ENCODE peak calls at places on chromosomes 5 and 9, in seven cellular contexts. One of them, this sample, is unnamed.
A peak's percentile ranks its signal among the peaks of the same experiment; 100 is the strongest.

GRCh38 chr9:88976186-88976887 is 14.9 kb upstream of the S1PR3 start:
- DNase-seq in GM10248: no peak
- DNase-seq in heart right ventricle: no peak
- DNase-seq in fibroblast of lung: no peak
- DNase-seq in glutamatergic neuron: no peak
- DNase-seq in nephron progenitor cell: no peak
- DNase-seq in progenitor cell of endocrine pancreas: no peak
- DNase-seq in this sample: peak; percentile 60

GRCh38 chr5:175778951-175779475 is 92.4 kb upstream of the CPLX2 start:
- DNase-seq in GM10248: no peak
- DNase-seq in heart right ventricle: peak; percentile 55
- DNase-seq in fibroblast of lung: no peak
- DNase-seq in glutamatergic neuron: no peak
- DNase-seq in nephron progenitor cell: no peak
- DNase-seq in progenitor cell of endocrine pancreas: no peak
- DNase-seq in this sample: no peak

GRCh38 chr9:97891736-97892135 is 30.6 kb downstream of the TRMO start:
- DNase-seq in GM10248: no peak
- DNase-seq in heart right ventricle: no peak
- DNase-seq in fibroblast of lung: no peak
- DNase-seq in glutamatergic neuron: no peak
- DNase-seq in nephron progenitor cell: no peak
- DNase-seq in progenitor cell of endocrine pancreas: no peak
- DNase-seq in this sample: no peak

GRCh38 chr9:136572596-136573313 is 26.9 kb upstream of the NOTCH1 start:
- DNase-seq in GM10248: no peak
- DNase-seq in heart right ventricle: no peak
- DNase-seq in fibroblast of lung: no peak
- DNase-seq in glutamatergic neuron: no peak
- DNase-seq in nephron progenitor cell: no peak
- DNase-seq in progenitor cell of endocrine pancreas: no peak
- DNase-seq in this sample: no peak

GRCh38 chr9:34501889-34502425 is 20.8 kb downstream of the ENHO start:
- DNase-seq in GM10248: no peak
- DNase-seq in heart right ventricle: peak; percentile 64
- DNase-seq in fibroblast of lung: peak; percentile 64
- DNase-seq in glutamatergic neuron: no peak
- DNase-seq in nephron progenitor cell: no peak
- DNase-seq in progenitor cell of endocrine pancreas: no peak
- DNase-seq in this sample: no peak

GRCh38 chr5:1420211-1421195 is 24.7 kb downstream of the SLC6A3 start:
- DNase-seq in GM10248: no peak
- DNase-seq in heart right ventricle: no peak
- DNase-seq in fibroblast of lung: no peak
- DNase-seq in glutamatergic neuron: no peak
- DNase-seq in nephron progenitor cell: no peak
- DNase-seq in progenitor cell of endocrine pancreas: no peak
- DNase-seq in this sample: no peak

GRCh38 chr9:93531374-93531773 is 45.0 kb upstream of the PHF2 start:
- DNase-seq in GM10248: no peak
- DNase-seq in heart right ventricle: no peak
- DNase-seq in fibroblast of lung: no peak
- DNase-seq in glutamatergic neuron: no peak
- DNase-seq in nephron progenitor cell: no peak
- DNase-seq in progenitor cell of endocrine pancreas: no peak
- DNase-seq in this sample: no peak

GRCh38 chr9:77495834-77496671 is 152.1 kb downstream of the GNA14 start:
- DNase-seq in GM10248: no peak
- DNase-seq in heart right ventricle: no peak
- DNase-seq in fibroblast of lung: peak; percentile 23
- DNase-seq in glutamatergic neuron: no peak
- DNase-seq in nephron progenitor cell: no peak
- DNase-seq in progenitor cell of endocrine pancreas: no peak
- DNase-seq in this sample: no peak

GRCh38 chr9:22107202-22107601 is 98.1 kb upstream of the CDKN2B start:
- DNase-seq in GM10248: no peak
- DNase-seq in heart right ventricle: no peak
- DNase-seq in fibroblast of lung: no peak
- DNase-seq in glutamatergic neuron: no peak
- DNase-seq in nephron progenitor cell: no peak
- DNase-seq in progenitor cell of endocrine pancreas: no peak
- DNase-seq in this sample: no peak

DNA sequence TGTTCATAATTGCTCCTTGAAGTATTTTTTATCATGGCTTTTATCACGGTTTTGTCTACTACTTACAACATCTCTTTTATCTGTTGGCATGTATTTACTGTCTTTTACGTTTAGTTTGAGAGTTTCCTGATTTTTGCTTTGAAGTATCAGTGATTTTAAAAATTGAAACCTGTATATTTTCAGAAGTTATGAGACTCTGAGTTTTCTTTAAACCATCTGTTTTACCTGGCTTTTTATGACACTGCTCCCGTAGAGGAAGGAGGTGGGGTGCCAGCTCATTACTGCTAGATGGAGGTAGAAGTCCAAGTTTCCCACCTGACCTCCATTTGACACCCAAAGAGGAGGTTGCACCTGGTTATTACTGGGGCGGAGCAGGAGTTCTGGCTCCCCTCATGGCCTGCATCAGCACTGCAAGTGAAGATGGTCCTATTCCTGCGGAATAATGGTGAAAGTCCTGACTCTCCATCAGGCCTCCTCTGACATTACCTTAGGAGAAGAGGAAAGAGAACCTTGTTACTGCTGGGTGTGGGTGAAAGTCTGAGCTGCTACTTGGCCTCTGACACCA is 10.0 kb upstream of the ZNF131 start:
- DNase-seq in GM10248: no peak
- DNase-seq in heart right ventricle: no peak
- DNase-seq in fibroblast of lung: no peak
- DNase-seq in glutamatergic neuron: peak; percentile 22
- DNase-seq in nephron progenitor cell: peak; percentile 8
- DNase-seq in progenitor cell of endocrine pancreas: no peak
- DNase-seq in this sample: no peak
- TF ChIP-seq CTCF in GM10248: no peak
- TF ChIP-seq CTCF in heart right ventricle: no peak
- TF ChIP-seq CTCF in fibroblast of lung: no peak
- TF ChIP-seq CTCF in glutamatergic neuron: peak; percentile 36
- TF ChIP-seq CTCF in nephron progenitor cell: peak; percentile 32
- TF ChIP-seq CTCF in progenitor cell of endocrine pancreas: peak; percentile 51
- TF ChIP-seq CTCF in this sample: peak; percentile 25

GRCh38 chr5:156825688-156826087 is 24.4 kb upstream of the PPP1R2B start:
- DNase-seq in GM10248: no peak
- DNase-seq in heart right ventricle: no peak
- DNase-seq in fibroblast of lung: no peak
- DNase-seq in glutamatergic neuron: no peak
- DNase-seq in nephron progenitor cell: no peak
- DNase-seq in progenitor cell of endocrine pancreas: no peak
- DNase-seq in this sample: no peak

GRCh38 chr5:156824241-156824640 is 25.9 kb upstream of the PPP1R2B start:
- DNase-seq in GM10248: no peak
- DNase-seq in heart right ventricle: no peak
- DNase-seq in fibroblast of lung: no peak
- DNase-seq in glutamatergic neuron: no peak
- DNase-seq in nephron progenitor cell: no peak
- DNase-seq in progenitor cell of endocrine pancreas: no peak
- DNase-seq in this sample: no peak

GRCh38 chr5:156826150-156826549 is 23.9 kb upstream of the PPP1R2B start:
- DNase-seq in GM10248: peak; percentile 18
- DNase-seq in heart right ventricle: no peak
- DNase-seq in fibroblast of lung: no peak
- DNase-seq in glutamatergic neuron: no peak
- DNase-seq in nephron progenitor cell: no peak
- DNase-seq in progenitor cell of endocrine pancreas: no peak
- DNase-seq in this sample: no peak

GRCh38 chr5:156819967-156820581 is 30.0 kb upstream of the PPP1R2B start:
- DNase-seq in GM10248: no peak
- DNase-seq in heart right ventricle: no peak
- DNase-seq in fibroblast of lung: no peak
- DNase-seq in glutamatergic neuron: peak; percentile 26
- DNase-seq in nephron progenitor cell: no peak
- DNase-seq in progenitor cell of endocrine pancreas: no peak
- DNase-seq in this sample: no peak

DNA sequence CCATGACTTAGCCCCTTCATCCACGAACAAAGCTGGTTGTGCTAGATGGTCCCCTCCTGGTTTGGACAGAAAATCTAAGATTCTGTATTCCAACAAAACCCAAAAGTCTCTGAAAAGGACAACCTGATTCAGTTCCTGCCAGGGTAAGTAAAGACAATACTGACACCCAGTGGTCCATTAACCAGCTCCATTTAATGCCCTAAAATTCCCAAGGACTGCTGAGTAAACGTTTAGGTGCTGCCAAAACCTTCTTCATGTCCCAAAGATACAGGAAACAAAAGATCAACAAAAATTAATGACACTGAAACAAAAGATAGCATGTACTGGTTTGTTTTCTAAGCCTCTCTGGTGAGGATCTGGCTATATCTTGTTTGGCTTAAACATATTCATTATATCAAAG is 25.3 kb upstream of the PPP1R2B start:
- DNase-seq in GM10248: no peak
- DNase-seq in heart right ventricle: peak; percentile 27
- DNase-seq in fibroblast of lung: peak; percentile 53
- DNase-seq in glutamatergic neuron: no peak
- DNase-seq in nephron progenitor cell: no peak
- DNase-seq in progenitor cell of endocrine pancreas: no peak
- DNase-seq in this sample: no peak
- TF ChIP-seq CTCF in GM10248: peak; percentile 27
- TF ChIP-seq CTCF in heart right ventricle: peak; percentile 54
- TF ChIP-seq CTCF in fibroblast of lung: peak; percentile 54
- TF ChIP-seq CTCF in glutamatergic neuron: peak; percentile 30
- TF ChIP-seq CTCF in nephron progenitor cell: peak; percentile 49
- TF ChIP-seq CTCF in progenitor cell of endocrine pancreas: peak; percentile 67
- TF ChIP-seq CTCF in this sample: peak; percentile 75

GRCh38 chr5:172454355-172455086 is at the start of gene SH3PXD2B:
- DNase-seq in GM10248: peak; percentile 65
- DNase-seq in heart right ventricle: peak; percentile 66
- DNase-seq in fibroblast of lung: peak; percentile 77
- DNase-seq in glutamatergic neuron: peak; percentile 86
- DNase-seq in nephron progenitor cell: peak; percentile 81
- DNase-seq in progenitor cell of endocrine pancreas: peak; percentile 73
- DNase-seq in this sample: no peak

GRCh38 chr5:172451771-172452197 is 2.5 kb downstream of the SH3PXD2B start:
- DNase-seq in GM10248: no peak
- DNase-seq in heart right ventricle: no peak
- DNase-seq in fibroblast of lung: peak; percentile 86
- DNase-seq in glutamatergic neuron: no peak
- DNase-seq in nephron progenitor cell: no peak
- DNase-seq in progenitor cell of endocrine pancreas: no peak
- DNase-seq in this sample: no peak

GRCh38 chr5:172452398-172453205 is 1.7 kb downstream of the SH3PXD2B start:
- DNase-seq in GM10248: no peak
- DNase-seq in heart right ventricle: no peak
- DNase-seq in fibroblast of lung: peak; percentile 68
- DNase-seq in glutamatergic neuron: no peak
- DNase-seq in nephron progenitor cell: no peak
- DNase-seq in progenitor cell of endocrine pancreas: no peak
- DNase-seq in this sample: no peak

GRCh38 chr5:172453986-172454354 is 355 bp downstream of the SH3PXD2B start:
- DNase-seq in GM10248: no peak
- DNase-seq in heart right ventricle: peak; percentile 65
- DNase-seq in fibroblast of lung: peak; percentile 51
- DNase-seq in glutamatergic neuron: peak; percentile 72
- DNase-seq in nephron progenitor cell: peak; percentile 65
- DNase-seq in progenitor cell of endocrine pancreas: peak; percentile 49
- DNase-seq in this sample: no peak

DNA sequence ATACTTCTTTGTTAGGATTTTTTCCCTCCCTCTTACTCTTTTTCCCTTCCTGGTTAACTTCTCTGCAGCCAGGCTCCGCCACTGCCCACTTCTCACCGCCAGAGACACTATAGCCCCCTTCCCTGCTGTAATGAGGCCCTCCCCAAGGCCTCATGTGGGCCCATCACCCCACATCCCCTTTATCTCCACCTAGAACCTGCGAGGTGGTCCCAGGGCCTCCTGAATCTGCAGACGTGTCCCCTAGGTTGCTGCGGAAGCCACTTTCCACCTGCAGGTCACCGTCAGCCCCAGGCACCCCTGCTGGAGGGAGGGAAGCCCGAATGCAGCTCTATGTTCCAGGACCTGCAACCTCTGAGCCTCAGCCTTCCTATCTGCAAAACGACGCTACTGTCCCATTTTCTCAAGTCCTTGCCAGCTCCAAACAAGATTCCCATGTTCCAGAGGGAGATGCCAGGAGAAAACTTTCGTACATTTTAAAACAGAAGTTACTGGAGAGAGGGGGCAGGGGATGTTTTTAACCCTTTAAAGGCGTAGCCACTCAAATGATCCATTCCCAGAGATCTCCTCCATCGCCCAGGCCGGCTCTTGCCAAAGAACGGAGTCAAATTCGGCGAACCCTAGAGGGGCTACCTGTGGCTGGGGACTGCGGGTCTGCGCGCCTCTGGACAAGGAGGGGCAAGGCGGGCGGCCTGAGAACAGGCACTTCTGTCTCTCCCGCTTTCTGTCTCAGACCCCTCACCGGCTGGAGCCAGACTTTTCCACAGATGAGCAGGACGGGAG is 929 bp downstream of the SH3PXD2B start:
- DNase-seq in GM10248: no peak
- DNase-seq in heart right ventricle: no peak
- DNase-seq in fibroblast of lung: peak; percentile 73
- DNase-seq in glutamatergic neuron: peak; percentile 72
- DNase-seq in nephron progenitor cell: peak; percentile 65
- DNase-seq in progenitor cell of endocrine pancreas: peak; percentile 40
- DNase-seq in this sample: no peak
- TF ChIP-seq CTCF in GM10248: no peak
- TF ChIP-seq CTCF in heart right ventricle: peak; percentile 28
- TF ChIP-seq CTCF in fibroblast of lung: peak; percentile 54
- TF ChIP-seq CTCF in glutamatergic neuron: peak; percentile 58
- TF ChIP-seq CTCF in nephron progenitor cell: peak; percentile 67
- TF ChIP-seq CTCF in progenitor cell of endocrine pancreas: peak; percentile 70
- TF ChIP-seq CTCF in this sample: peak; percentile 74

GRCh38 chr5:121873409-121873808 is 21.7 kb downstream of the FTMT start:
- DNase-seq in GM10248: no peak
- DNase-seq in heart right ventricle: no peak
- DNase-seq in fibroblast of lung: no peak
- DNase-seq in glutamatergic neuron: no peak
- DNase-seq in nephron progenitor cell: no peak
- DNase-seq in progenitor cell of endocrine pancreas: no peak
- DNase-seq in this sample: no peak

GRCh38 chr5:121872846-121873245 is 21.2 kb downstream of the FTMT start:
- DNase-seq in GM10248: no peak
- DNase-seq in heart right ventricle: no peak
- DNase-seq in fibroblast of lung: no peak
- DNase-seq in glutamatergic neuron: no peak
- DNase-seq in nephron progenitor cell: no peak
- DNase-seq in progenitor cell of endocrine pancreas: no peak
- DNase-seq in this sample: no peak

GRCh38 chr5:121867403-121867802 is 15.7 kb downstream of the FTMT start:
- DNase-seq in GM10248: no peak
- DNase-seq in heart right ventricle: no peak
- DNase-seq in fibroblast of lung: no peak
- DNase-seq in glutamatergic neuron: no peak
- DNase-seq in nephron progenitor cell: no peak
- DNase-seq in progenitor cell of endocrine pancreas: no peak
- DNase-seq in this sample: no peak

DNA sequence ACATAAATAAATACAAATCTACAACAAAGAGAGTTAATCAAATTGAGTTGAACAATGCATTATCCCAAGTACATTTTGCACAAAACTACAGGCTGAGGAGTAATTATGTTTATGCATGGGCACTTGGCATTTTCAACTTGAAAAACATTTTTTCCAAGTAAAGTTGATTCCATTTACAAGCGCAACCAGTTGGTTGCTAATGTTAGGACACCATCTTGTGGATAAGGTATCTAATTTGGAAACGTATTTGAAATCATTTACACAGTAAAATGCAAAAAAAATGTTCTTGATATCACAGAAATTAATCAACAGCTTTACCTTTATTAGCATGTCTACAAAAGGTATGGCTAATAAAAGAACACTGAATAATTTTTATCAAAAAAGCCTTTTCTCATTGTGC is 18.8 kb downstream of the FTMT start:
- DNase-seq in GM10248: no peak
- DNase-seq in heart right ventricle: no peak
- DNase-seq in fibroblast of lung: peak; percentile 67
- DNase-seq in glutamatergic neuron: no peak
- DNase-seq in nephron progenitor cell: no peak
- DNase-seq in progenitor cell of endocrine pancreas: no peak
- DNase-seq in this sample: no peak
- TF ChIP-seq CTCF in GM10248: no peak
- TF ChIP-seq CTCF in heart right ventricle: peak; percentile 17
- TF ChIP-seq CTCF in fibroblast of lung: no peak
- TF ChIP-seq CTCF in glutamatergic neuron: no peak
- TF ChIP-seq CTCF in nephron progenitor cell: no peak
- TF ChIP-seq CTCF in progenitor cell of endocrine pancreas: peak; percentile 42
- TF ChIP-seq CTCF in this sample: peak; percentile 33